ENCODE peak calls at places on chromosomes 12 and 14, in ten cellular contexts. U is tibial artery, Z is mammary epithelial cell, S is esophagus muscularis mucosa, B is brain microvascular endothelial cell, P is upper lobe of right lung, M is stomach, W is dorsolateral prefrontal cortex, R is heart left ventricle, V is transverse colon. O is an unnamed sample.

GRCh38 chr14:104993306-104993705 is 7.7 kb downstream of the CLBA1 start:
- DNase-seq in U (no peak), Z (no peak), S (no peak), B (no peak), P (no peak), M (no peak), W (no peak), R (no peak), V (no peak), O (no peak)

GRCh38 chr12:6032726-6033125 is 87.7 kb upstream of the ANO2 start:
- DNase-seq in U (no peak), Z (no peak), S (no peak), B (no peak), P (no peak), M (no peak), W (no peak), R (no peak), V (no peak), O (no peak)

GRCh38 chr14:68088463-68088862 is 268.9 kb downstream of the RAD51B start:
- DNase-seq in U (no peak), Z (no peak), S (no peak), B (no peak), P (no peak), M (no peak), W (no peak), R (no peak), V (no peak), O (no peak)

GRCh38 chr12:89707623-89707991 is 1.0 kb downstream of the ATP2B1 start:
- DNase-seq in U (peak; percentile 28), Z (peak; percentile 14), S (no peak), B (no peak), P (peak; percentile 65), M (no peak), W (peak; percentile 34), R (peak; percentile 24), V (peak; percentile 34), O (peak; percentile 16)

GRCh38 chr14:39015360-39015961 is 87.6 kb downstream of the SEC23A start:
- DNase-seq in U (no peak), Z (peak; percentile 11), S (no peak), B (peak; percentile 26), P (no peak), M (no peak), W (peak; percentile 52), R (no peak), V (peak; percentile 15), O (no peak)

GRCh38 chr12:45570501-45570900 is 159.0 kb upstream of the ARID2 start:
- DNase-seq in U (no peak), Z (no peak), S (no peak), B (no peak), P (no peak), M (no peak), W (no peak), R (no peak), V (no peak), O (no peak)

GRCh38 chr12:79927772-79928474 is 7.0 kb downstream of the PPP1R12A start:
- DNase-seq in U (no peak), Z (peak; percentile 41), S (no peak), B (no peak), P (no peak), M (no peak), W (no peak), R (no peak), V (no peak), O (no peak)

GRCh38 chr14:73026243-73026844 is 562 bp downstream of the ZFYVE1 start:
- DNase-seq in U (no peak), Z (no peak), S (no peak), B (no peak), P (no peak), M (no peak), W (peak; percentile 32), R (no peak), V (no peak), O (no peak)

GRCh38 chr12:54853933-54854538 is at the start of gene MUCL1:
- DNase-seq in U (peak; percentile 29), Z (peak; percentile 71), S (no peak), B (peak; percentile 84), P (no peak), M (peak; percentile 69), W (no peak), R (peak; percentile 21), V (peak; percentile 58), O (peak; percentile 31)

DNA sequence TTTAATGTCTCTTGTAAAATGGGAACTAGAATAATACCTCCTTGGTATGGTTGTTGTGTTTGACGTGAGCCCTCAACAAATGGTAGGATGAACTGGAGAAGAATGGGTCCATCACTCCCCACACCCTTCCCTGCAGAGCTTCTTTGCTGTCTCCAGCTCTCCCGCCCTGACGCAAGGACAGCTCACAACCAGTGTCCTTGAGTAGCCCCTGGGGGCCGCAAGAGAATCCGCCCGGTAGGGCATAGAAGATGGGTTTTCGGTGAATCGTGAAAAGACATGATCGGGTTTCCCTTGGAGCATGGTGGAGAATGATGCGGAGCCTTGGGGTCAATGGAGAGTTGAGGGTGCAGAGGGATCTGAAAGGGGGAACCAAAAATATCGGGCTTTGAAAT is 6.1 kb upstream of the PAX9 start:
- DNase-seq in U (no peak), Z (no peak), S (no peak), B (no peak), P (no peak), M (no peak), W (no peak), R (no peak), V (no peak), O (no peak)
- H3K27me3 ChIP-seq in U (peaks cover 18% of the 10 kb centered on the region), Z (peaks cover 74% of the 10 kb centered on the region), S (peaks cover 100% of the 10 kb centered on the region), B (peaks cover 91% of the 10 kb centered on the region), P (peaks cover 100% of the 10 kb centered on the region), M (peaks cover 98% of the 10 kb centered on the region), W (peaks cover 100% of the 10 kb centered on the region), R (peaks cover 78% of the 10 kb centered on the region), V (peaks cover 100% of the 10 kb centered on the region), O (no peaks in the 10 kb centered on the region)

GRCh38 chr14:36085861-36086260 is 90.7 kb downstream of the PTCSC3 start:
- DNase-seq in U (no peak), Z (no peak), S (no peak), B (no peak), P (no peak), M (no peak), W (no peak), R (no peak), V (no peak), O (no peak)

GRCh38 chr14:36078080-36078479 is 98.4 kb downstream of the PTCSC3 start:
- DNase-seq in U (no peak), Z (no peak), S (no peak), B (no peak), P (no peak), M (no peak), W (no peak), R (no peak), V (no peak), O (no peak)

GRCh38 chr14:36086629-36087380 is 89.7 kb downstream of the PTCSC3 start:
- DNase-seq in U (no peak), Z (no peak), S (no peak), B (no peak), P (no peak), M (no peak), W (no peak), R (no peak), V (no peak), O (no peak)

GRCh38 chr14:36083317-36083716 is 93.2 kb downstream of the PTCSC3 start:
- DNase-seq in U (no peak), Z (no peak), S (no peak), B (no peak), P (no peak), M (no peak), W (no peak), R (no peak), V (no peak), O (no peak)
- H3K27me3 ChIP-seq in U (no peaks in the 10 kb centered on the region), Z (peaks cover 2% of the 10 kb centered on the region), S (no peaks in the 10 kb centered on the region), B (no peaks in the 10 kb centered on the region), P (no peaks in the 10 kb centered on the region), M (no peaks in the 10 kb centered on the region), W (no peaks in the 10 kb centered on the region), R (no peaks in the 10 kb centered on the region), V (peaks cover 4% of the 10 kb centered on the region), O (no peaks in the 10 kb centered on the region)

GRCh38 chr12:27366621-27367020 is 34.0 kb downstream of the BMAL2 start:
- DNase-seq in U (no peak), Z (no peak), S (no peak), B (no peak), P (no peak), M (no peak), W (no peak), R (no peak), V (no peak), O (no peak)

GRCh38 chr12:27361372-27361771 is 28.7 kb downstream of the BMAL2 start:
- DNase-seq in U (no peak), Z (no peak), S (no peak), B (no peak), P (no peak), M (no peak), W (no peak), R (no peak), V (no peak), O (no peak)

DNA sequence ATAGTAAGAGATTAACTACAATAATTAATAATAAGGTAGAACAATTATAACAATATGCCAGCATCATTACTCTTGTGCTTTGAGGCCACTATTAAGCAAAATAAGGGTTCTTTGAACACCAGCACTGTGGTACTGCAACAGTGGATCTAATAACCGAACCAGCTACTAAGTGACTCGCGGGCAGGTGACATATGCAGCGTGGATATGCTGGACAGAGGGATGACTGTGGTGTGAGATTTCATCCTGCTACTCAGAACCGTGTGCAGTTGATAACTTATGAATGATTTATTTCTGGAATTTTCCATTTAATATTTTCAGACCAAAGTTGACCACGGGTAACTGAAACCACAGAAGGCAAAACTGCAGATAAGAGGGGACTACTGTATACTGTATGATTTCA is 34.4 kb downstream of the BMAL2 start:
- DNase-seq in U (no peak), Z (peak; percentile 21), S (no peak), B (no peak), P (no peak), M (no peak), W (no peak), R (no peak), V (no peak), O (no peak)
- H3K27me3 ChIP-seq in U (no peaks in the 10 kb centered on the region), Z (no peaks in the 10 kb centered on the region), S (no peaks in the 10 kb centered on the region), B (no peaks in the 10 kb centered on the region), P (no peaks in the 10 kb centered on the region), M (no peaks in the 10 kb centered on the region), W (no peaks in the 10 kb centered on the region), R (no peaks in the 10 kb centered on the region), V (no peaks in the 10 kb centered on the region), O (no peaks in the 10 kb centered on the region)

DNA sequence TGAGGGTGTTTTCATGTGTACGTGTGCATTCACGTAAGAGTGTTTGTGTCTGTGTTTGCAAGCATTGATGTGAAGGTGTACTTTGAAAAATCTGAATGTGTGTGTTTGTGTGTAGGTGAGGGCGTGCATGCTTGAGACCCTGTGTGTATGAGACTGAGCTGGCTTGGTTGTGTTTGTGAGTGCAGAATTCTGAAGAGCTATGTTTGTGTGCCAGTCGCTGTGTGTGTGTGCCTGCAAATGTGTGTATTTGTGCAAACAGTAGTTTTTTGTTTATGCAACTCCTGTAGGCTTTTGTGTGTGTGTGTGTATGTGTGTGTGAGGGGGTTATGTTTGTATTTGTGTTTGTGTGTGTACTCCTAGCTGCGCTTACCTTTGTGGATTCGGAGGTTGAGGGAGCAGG is 1.7 kb upstream of the LHX5 start:
- DNase-seq in U (no peak), Z (no peak), S (no peak), B (no peak), P (no peak), M (no peak), W (no peak), R (no peak), V (no peak), O (no peak)
- H3K27me3 ChIP-seq in U (no peaks in the 10 kb centered on the region), Z (peaks cover 88% of the 10 kb centered on the region), S (peaks cover 100% of the 10 kb centered on the region), B (peaks cover 90% of the 10 kb centered on the region), P (peaks cover 98% of the 10 kb centered on the region), M (peaks cover 98% of the 10 kb centered on the region), W (peaks cover 97% of the 10 kb centered on the region), R (peaks cover 66% of the 10 kb centered on the region), V (peaks cover 98% of the 10 kb centered on the region), O (peaks cover 90% of the 10 kb centered on the region)

O was measured in MG63.